ENCODE peak calls at places on chromosome 7, in five cellular contexts. V is sigmoid colon, G is A549, D is GM23338, U is cardiac fibroblast. R is an unnamed sample.

GRCh38 chr7:142696456-142697179 is 52.7 kb upstream of the PRSS1 start:
- DNase-seq in V (no peak), G (no peak), D (peak), U (no peak), R (no peak)

GRCh38 chr7:139109983-139110411 is 477 bp upstream of the ZC3HAV1 start:
- DNase-seq in V (no peak), G (no peak), D (no peak), U (no peak), R (no peak)

GRCh38 chr7:112162161-112163020 is 43.8 kb downstream of the DOCK4 start:
- DNase-seq in V (peak), G (peak), D (peak), U (peak), R (peak)

GRCh38 chr7:64959072-64959747 is 31.6 kb downstream of the ZNF117 start:
- DNase-seq in V (no peak), G (no peak), D (peak), U (no peak), R (no peak)

GRCh38 chr7:65441010-65441409 is 67.4 kb downstream of the ZNF92 start:
- DNase-seq in V (no peak), G (no peak), D (no peak), U (peak), R (peak)

GRCh38 chr7:123308552-123308951 is 108.8 kb upstream of the SLC13A1 start:
- DNase-seq in V (no peak), G (no peak), D (no peak), U (no peak), R (no peak)

GRCh38 chr7:25476863-25477262 is 248.6 kb upstream of the NPVF start:
- DNase-seq in V (no peak), G (no peak), D (no peak), U (no peak), R (no peak)

GRCh38 chr7:151491859-151492258 is 27.8 kb downstream of the RHEB start:
- DNase-seq in V (no peak), G (peak), D (no peak), U (peak), R (peak)

GRCh38 chr7:38600746-38601145 is 30.4 kb downstream of the AMPH start:
- DNase-seq in V (no peak), G (no peak), D (no peak), U (no peak), R (no peak)

GRCh38 chr7:92057375-92057774 is 76.9 kb downstream of the CYP51A1 start:
- DNase-seq in V (no peak), G (no peak), D (peak), U (no peak), R (no peak)

GRCh38 chr7:126696236-126696635 is 556.5 kb downstream of the GRM8 start:
- DNase-seq in V (no peak), G (no peak), D (no peak), U (no peak), R (no peak)

DNA sequence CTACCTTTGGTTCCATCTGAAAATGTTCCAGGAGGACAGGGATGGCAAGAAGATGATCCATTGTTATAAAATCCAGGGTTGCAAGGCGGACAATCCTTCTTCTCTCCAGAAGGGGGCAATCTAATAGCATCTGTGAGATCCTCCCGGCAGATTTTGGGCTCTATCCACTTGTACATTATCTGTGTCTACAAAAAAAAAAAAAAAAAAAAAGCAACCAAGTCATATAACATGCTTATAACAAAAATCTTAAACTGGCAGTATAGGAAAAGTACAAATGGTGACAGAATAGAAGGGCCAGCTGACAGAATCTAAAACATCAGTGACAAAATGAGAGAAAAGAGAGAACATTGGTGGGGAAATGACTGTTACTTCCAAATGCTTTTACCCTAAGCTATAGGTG is 132.7 kb downstream of the ELAPOR2 start:
- DNase-seq in V (no peak), G (peak), D (peak), U (peak), R (peak)
- TF ChIP-seq CTCF in V (peak), G (peak), D (peak), U (peak), R (peak)

DNA sequence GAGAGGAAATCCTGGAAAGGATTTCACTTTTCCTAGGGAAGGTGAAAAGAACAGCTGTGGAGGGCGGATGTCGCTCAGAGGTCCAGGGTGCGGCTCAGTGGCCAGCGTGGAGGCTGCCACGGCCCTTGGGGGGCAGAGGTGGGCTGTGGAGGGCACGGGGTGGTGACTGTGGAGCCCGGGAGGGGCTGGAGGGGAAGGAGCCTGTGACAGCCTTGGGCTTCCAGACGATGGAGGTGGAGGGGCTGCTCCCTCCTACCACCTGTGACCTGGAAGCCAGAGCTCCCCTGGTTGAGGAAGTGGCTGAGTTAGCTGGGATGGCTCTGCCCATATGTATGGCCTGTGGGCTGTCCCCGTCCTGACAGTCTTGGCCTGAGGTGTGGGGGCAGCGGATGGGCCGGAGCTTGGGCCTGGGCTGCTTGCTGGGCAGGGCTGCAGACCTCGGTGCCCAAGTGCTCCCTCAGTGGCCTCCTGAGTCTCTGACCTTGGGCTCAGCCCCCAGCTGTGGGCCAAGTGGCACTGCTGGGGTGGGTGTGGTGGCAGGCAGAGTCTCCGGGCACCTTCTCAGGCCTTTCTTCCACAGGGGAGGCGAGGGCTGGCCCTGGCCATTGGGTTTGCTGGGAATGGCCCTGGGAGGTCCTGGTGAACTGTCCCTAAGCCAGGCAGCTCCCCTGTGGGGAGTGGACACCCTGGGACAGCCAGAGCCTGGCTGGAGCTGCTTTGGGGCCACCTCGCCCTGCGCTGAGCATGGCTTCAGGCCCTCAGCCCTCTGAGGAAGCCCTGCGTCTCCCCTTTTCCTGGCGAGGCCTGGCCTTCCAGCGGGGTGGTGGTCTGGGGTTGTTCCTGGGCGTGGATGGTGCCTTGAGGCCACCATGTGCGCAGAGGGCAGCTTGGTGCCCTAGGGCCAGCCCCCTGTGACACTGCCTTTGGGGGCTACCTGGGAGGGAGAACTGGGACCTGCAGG is 3.9 kb downstream of the BRI3 start:
- DNase-seq in V (no peak), G (no peak), D (no peak), U (no peak), R (no peak)
- H3K4me3 ChIP-seq in V (peak), G (peak), D (no peak), U (peak), R (peak)

GRCh38 chr7:148296994-148297644 is 293.4 kb upstream of the C7orf33 start:
- DNase-seq in V (no peak), G (no peak), D (peak), U (no peak), R (no peak)
- TF ChIP-seq CTCF in V (no peak), G (no peak), D (no peak), U (no peak), R (no peak)

DNA sequence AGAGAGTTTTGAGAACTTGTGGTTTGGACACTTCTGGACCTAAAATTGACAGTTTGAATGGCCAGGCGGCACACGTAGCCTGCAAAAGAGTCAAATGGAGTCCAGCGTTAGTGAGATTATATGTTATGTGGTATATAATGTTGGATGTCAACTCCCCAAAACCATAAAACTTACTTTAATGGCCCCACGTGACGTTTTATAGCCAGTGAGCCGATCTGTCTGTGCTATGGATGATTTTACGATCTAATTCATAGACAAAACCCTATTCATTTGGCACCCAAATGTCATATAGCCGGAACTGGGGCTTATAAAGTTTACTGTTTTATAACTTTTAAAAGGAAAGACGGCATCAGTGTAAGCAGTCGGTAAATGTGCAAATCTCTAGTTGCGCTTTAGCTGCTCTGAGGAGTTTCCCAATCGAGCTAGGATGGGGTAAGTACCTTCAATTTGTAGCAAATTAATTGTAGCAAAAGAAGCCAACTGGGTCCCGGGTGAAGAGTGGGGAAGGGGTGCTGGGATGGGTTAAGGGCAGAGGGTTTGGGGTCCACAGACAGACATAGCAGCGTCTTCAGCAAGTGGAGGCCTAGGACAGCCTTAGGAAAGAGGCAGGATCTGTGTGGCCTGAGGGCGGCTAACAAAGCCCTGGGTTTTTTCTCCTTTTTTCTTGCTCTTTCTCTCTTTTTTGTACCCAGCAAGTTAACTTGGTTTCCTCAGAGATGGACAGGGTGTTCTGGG is 3.2 kb downstream of the HOXA5 start:
- DNase-seq in V (no peak), G (no peak), D (no peak), U (no peak), R (peak)
- H3K4me3 ChIP-seq in V (peak), G (no peak), D (peak), U (no peak), R (no peak)

GRCh38 chr7:135272303-135272702 is 38.7 kb downstream of the STRA8 start:
- DNase-seq in V (no peak), G (no peak), D (no peak), U (no peak), R (no peak)

GRCh38 chr7:135273581-135273980 is 39.9 kb downstream of the STRA8 start:
- DNase-seq in V (no peak), G (no peak), D (no peak), U (no peak), R (no peak)

GRCh38 chr7:135271255-135271615 is 37.6 kb downstream of the STRA8 start:
- DNase-seq in V (no peak), G (no peak), D (no peak), U (no peak), R (no peak)

GRCh38 chr7:135274495-135275268 is 41.0 kb downstream of the STRA8 start:
- DNase-seq in V (peak), G (peak), D (peak), U (peak), R (peak)

GRCh38 chr7:135270577-135271254 is 37.1 kb downstream of the STRA8 start:
- DNase-seq in V (no peak), G (no peak), D (no peak), U (no peak), R (no peak)
- TF ChIP-seq CTCF in V (no peak), G (no peak), D (peak), U (no peak), R (no peak)

DNA sequence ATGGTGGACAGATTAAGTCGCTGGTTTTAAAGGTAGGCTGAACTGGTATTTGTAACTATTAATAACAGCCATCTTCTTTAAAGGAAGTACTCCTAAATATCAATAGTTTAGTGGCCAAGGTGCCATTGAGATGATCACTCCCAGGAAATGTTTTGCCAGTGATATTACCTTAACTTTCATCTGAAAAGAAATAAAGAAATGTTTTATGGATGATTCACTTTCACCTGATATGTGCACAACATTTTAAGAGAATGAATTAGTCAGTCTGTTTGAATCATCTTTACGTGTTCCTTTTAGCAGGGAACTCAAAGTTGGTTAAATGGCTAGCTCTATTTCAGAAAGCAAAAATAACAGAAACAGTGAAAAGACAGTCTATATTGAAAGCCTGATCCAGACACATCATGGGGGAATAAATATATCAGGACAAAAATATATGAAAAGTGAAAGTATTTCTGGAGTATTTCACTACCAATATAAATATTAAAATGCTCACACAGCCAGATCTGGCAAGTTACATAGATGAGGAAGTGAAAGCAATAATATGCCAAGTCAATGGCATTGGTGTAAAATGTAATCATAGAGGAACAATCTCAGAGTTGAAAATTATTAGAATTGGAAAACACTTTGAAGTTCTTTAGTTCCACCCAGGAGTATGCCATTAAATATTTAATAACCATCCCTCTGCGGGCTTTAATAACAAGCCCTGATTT is 20.8 kb downstream of the MET start:
- DNase-seq in V (no peak), G (no peak), D (no peak), U (no peak), R (no peak)
- H3K4me3 ChIP-seq in V (no peak), G (peak), D (no peak), U (no peak), R (no peak)

DNA sequence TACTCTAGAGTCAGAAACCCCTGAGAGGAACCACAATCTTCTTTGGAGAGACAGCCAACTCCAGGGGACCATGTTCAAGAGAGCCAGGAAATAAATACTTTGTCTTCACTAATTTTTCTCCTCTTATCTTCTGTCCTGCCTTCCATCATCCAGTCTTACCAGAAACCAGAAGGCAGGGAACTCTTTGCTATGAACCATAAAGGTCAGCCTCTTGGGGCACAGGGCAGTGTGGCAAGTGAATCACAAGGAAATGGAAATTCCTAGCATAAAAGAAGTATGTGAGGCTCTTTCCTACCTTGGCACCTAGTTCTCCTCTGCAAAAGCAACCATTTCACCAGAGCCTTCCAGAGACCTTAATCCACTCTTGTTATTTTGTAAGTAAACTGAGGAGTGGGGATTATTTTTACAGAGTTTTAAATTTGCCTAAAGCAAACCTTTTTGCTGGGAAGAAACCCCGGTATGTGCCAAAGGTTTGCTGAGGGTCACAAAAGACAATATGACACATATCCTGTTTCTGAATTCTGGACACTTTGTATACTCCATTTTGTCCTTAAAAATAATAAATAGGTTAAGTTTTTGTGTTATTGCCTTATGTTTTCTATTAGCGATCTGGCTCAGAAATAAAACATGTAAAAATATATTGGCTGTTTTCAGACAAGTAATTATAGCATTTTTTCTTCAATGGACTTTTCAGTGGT is 87.1 kb downstream of the ADAM22 start:
- DNase-seq in V (no peak), G (no peak), D (no peak), U (peak), R (peak)
- TF ChIP-seq CTCF in V (no peak), G (no peak), D (no peak), U (no peak), R (no peak)

DNA sequence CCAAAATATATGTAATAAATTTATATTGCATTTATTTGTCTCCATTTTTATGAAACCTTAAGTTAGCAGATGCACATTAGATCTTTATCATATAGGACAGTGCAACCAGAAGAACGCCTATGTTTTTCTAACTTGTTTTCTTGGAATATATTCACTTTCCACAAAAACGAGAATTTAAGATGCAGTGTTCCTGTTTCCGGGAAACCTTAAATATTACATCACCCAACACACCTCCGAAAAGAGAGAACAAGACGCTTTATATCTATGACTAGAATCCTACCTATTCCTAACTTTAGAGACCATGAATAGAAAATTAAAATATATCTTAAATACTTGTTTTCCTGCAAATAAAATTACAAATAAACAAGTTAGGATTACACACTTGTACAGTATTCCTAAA is 1.9 kb downstream of the EZH2 start:
- DNase-seq in V (no peak), G (no peak), D (no peak), U (no peak), R (no peak)
- H3K4me3 ChIP-seq in V (no peak), G (peak), D (peak), U (no peak), R (peak)